ENCODE peak calls at places on chromosomes 16 and 17, in nine cellular contexts. Y is SK-N-SH, O is neural progenitor cell, D is MM.1S, G is hepatocyte, E is GM23338, P is PC-3, J is GM23248, X is HCT116. R is an unnamed sample. For H3K4me1, the result is how much of the 10 kb centered on the place peaks cover.

GRCh38 chr17:30716461-30717289 is 107.8 kb downstream of the CRLF3 start:
- DNase-seq in D (no peak), J (peak), Y (peak), G (no peak), X (no peak), E (peak), P (no peak), O (no peak), R (peak)

GRCh38 chr17:3963214-3964201 is 729 bp downstream of the ATP2A3 start:
- DNase-seq in X (no peak), Y (peak), O (peak), D (peak), J (no peak), E (peak), G (no peak), P (no peak), R (peak)

GRCh38 chr16:88754912-88755744 is 29.9 kb downstream of the PIEZO1 start:
- DNase-seq in D (no peak), G (peak), J (peak), O (peak), X (no peak), E (peak), Y (peak), P (peak), R (peak)

GRCh38 chr17:64682261-64683181 is 20.4 kb upstream of the SMURF2 start:
- DNase-seq in X (no peak), D (no peak), G (no peak), P (peak), Y (no peak), O (no peak), E (no peak), J (peak), R (no peak)

GRCh38 chr17:58254803-58255202 is 16.4 kb downstream of the LPO start:
- DNase-seq in G (peak), D (no peak), P (peak), Y (no peak), O (no peak), E (peak), J (no peak), X (peak), R (no peak)

GRCh38 chr17:17693955-17694228 is 12.6 kb downstream of the RAI1 start:
- DNase-seq in E (no peak), X (no peak), O (peak), D (no peak), G (no peak), P (no peak), Y (no peak), J (no peak), R (no peak)

GRCh38 chr16:89323120-89323960 is 105.8 kb downstream of the ZNF778 start:
- DNase-seq in J (no peak), Y (no peak), O (no peak), D (no peak), E (no peak), X (no peak), G (no peak), P (no peak), R (no peak)

GRCh38 chr16:77897831-77898540 is 109.6 kb downstream of the VAT1L start:
- DNase-seq in J (peak), P (no peak), Y (no peak), D (no peak), O (no peak), G (no peak), E (no peak), X (no peak), R (no peak)

GRCh38 chr17:57548421-57549385 is 196.4 kb downstream of the CCDC182 start:
- DNase-seq in E (no peak), X (no peak), D (no peak), J (no peak), O (no peak), Y (no peak), P (no peak), G (no peak), R (peak)

GRCh38 chr16:31267332-31268032 is 7.7 kb downstream of the ITGAM start:
- DNase-seq in D (no peak), X (no peak), J (no peak), O (no peak), G (no peak), P (peak), Y (no peak), E (no peak), R (no peak)

GRCh38 chr16:68227850-68228553 is 7.9 kb downstream of the ESRP2 start:
- DNase-seq in P (no peak), Y (no peak), O (no peak), G (no peak), E (no peak), X (no peak), D (no peak), J (no peak), R (no peak)

GRCh38 chr16:86353934-86354333 is 156.4 kb upstream of the FOXF1 start:
- DNase-seq in J (no peak), X (no peak), G (no peak), Y (no peak), D (no peak), O (no peak), P (no peak), E (no peak), R (no peak)

GRCh38 chr16:86355538-86355937 is 154.8 kb upstream of the FOXF1 start:
- DNase-seq in O (no peak), P (no peak), D (no peak), Y (no peak), E (no peak), J (peak), G (no peak), X (peak), R (no peak)

GRCh38 chr16:86355951-86356350 is 154.4 kb upstream of the FOXF1 start:
- DNase-seq in X (peak), E (no peak), J (peak), O (no peak), G (no peak), Y (no peak), D (no peak), P (no peak), R (no peak)

GRCh38 chr16:86355114-86355513 is 155.2 kb upstream of the FOXF1 start:
- DNase-seq in X (no peak), E (no peak), P (no peak), Y (no peak), D (no peak), J (peak), O (no peak), G (no peak), R (no peak)

GRCh38 chr16:86354641-86355040 is 155.7 kb upstream of the FOXF1 start:
- DNase-seq in Y (no peak), J (peak), O (no peak), G (no peak), D (no peak), P (no peak), E (no peak), X (no peak), R (no peak)
- H3K4me1 ChIP-seq in Y (under half), J (under half), O (under half), G (under half), D (under half), P (under half), E (under half), X (half or more), R (under half)

GRCh38 chr17:60743812-60744211 is 66.2 kb downstream of the BCAS3 start:
- DNase-seq in P (peak), Y (no peak), G (peak), J (peak), E (peak), D (no peak), X (peak), O (no peak), R (no peak)

GRCh38 chr17:60745544-60745943 is 67.9 kb downstream of the BCAS3 start:
- DNase-seq in E (no peak), J (no peak), Y (no peak), G (no peak), X (no peak), O (no peak), P (peak), D (no peak), R (no peak)

GRCh38 chr17:60747069-60747808 is 69.6 kb downstream of the BCAS3 start:
- DNase-seq in Y (no peak), O (peak), D (no peak), P (no peak), E (peak), X (no peak), J (no peak), G (no peak), R (no peak)

GRCh38 chr17:60743282-60743681 is 65.6 kb downstream of the BCAS3 start:
- DNase-seq in X (no peak), G (no peak), E (no peak), D (no peak), J (no peak), O (no peak), P (no peak), Y (no peak), R (no peak)

DNA sequence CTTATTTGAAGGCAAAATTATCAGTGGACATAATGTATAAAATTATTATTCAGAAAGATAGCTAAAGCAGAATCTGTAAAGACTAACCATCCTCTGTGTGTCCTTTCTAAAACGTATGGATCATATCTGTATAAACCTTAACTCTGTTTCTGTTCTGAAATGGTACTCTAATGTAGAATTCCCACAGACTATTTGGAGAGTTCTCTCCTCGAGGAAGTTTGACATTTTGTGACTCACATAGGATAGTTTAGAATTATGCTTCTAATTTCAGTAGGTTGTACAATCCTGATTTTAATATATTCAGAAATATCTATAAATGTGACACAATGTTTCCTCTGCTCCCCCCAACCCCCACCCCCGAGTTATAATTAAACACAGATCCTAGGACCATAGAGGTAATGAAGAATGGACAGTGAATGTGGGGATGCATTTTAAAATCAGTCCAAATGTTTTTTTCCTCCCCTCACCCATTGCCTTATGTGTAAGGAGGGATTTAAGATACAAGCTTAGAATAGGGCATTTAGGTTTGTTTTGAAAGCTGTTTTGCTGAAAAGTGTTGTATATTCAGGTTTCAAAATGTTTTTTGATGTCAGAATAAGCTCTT is 66.8 kb downstream of the BCAS3 start:
- DNase-seq in O (no peak), G (no peak), X (no peak), Y (peak), E (no peak), D (no peak), J (peak), P (peak), R (no peak)
- TF ChIP-seq EZH2phosphoT487 in O (no peak), G (no peak), X (no peak), Y (no peak), E (no peak), D (no peak), J (no peak), P (no peak), R (no peak)

DNA sequence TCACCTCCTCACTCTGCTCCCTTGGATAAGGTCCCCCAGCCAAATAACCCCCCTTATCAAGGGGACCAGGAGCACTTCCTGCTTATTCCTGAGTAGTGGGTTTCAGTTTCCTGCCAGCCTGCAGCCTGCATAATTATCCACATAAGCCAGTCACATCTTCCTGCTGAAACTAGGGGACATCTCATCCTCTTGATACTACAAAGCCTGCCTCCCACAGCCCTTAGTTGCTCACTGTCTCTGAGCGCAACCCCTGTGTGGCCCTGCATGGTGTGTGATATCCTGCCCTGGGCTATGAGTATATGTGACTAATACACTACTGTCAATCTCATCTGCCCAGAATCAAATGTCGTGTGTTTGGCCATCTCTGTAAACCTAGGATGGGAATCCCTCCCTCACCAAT is 8.0 kb upstream of the XYLT2 start:
- DNase-seq in J (no peak), O (no peak), X (no peak), G (no peak), P (peak), Y (no peak), E (no peak), D (no peak), R (no peak)
- H3K4me1 ChIP-seq in J (under half), O (under half), X (under half), G (under half), P (under half), Y (under half), E (under half), D (under half), R (under half)

GRCh38 chr17:80760501-80760900 is 215.9 kb downstream of the RPTOR start:
- DNase-seq in Y (no peak), E (no peak), D (peak), X (no peak), P (peak), O (no peak), G (no peak), J (no peak), R (peak)
- TF ChIP-seq EZH2phosphoT487 in Y (no peak), E (no peak), D (no peak), X (no peak), P (peak), O (no peak), G (no peak), J (no peak), R (no peak)

DNA sequence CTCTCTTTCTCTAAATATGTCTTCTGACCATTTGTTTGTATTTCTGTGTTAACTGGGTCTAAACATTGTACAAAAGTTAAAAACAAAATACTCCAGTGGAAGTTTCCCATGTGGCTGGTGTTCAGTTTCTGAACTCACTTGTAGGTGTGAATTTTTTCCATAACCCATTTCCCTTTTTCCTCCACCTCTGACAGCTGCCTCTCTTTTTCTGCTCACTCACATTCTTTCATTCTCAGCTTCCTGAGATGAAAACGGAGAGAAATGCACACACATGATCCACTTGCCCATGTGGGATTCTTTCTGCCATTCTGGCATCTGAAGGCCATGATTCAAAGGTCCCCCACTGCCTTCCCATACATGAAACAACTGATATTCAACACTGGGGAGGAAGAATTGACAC is 41.1 kb upstream of the ACSM2B start:
- DNase-seq in X (no peak), J (no peak), D (no peak), Y (no peak), P (no peak), G (no peak), O (no peak), E (no peak), R (no peak)
- H3K4me1 ChIP-seq in X (under half), J (under half), D (under half), Y (under half), P (under half), G (under half), O (under half), E (under half), R (under half)

DNA sequence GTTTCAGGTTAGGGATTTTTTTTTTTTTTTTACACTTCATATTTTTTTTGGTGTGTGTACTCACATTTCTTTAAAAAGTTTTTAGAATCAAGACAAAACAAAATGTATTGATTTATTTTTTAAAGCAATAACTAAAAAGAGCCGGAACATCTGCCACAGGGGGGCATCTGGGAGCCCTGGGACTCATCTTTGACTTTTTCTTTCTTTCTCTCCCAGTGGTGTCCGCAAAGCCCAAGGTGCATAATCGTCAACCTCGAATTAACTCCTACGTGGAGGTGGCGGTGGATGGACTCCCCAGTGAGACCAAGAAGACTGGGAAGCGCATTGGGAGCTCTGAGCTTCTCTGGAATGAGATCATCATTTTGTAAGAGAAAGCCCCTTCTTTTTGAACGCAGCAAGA is 36.3 kb downstream of the WWP2 start:
- DNase-seq in J (peak), O (peak), P (no peak), X (no peak), G (peak), E (peak), Y (no peak), D (no peak), R (no peak)
- TF ChIP-seq EZH2phosphoT487 in J (no peak), O (no peak), P (no peak), X (no peak), G (no peak), E (no peak), Y (no peak), D (no peak), R (no peak)

R was measured in OCI-LY7.